ENCODE peak calls at places on chromosomes 1 and 21, in ten cellular contexts. V, O, S, T, W, Y, U, N, L and M are unnamed samples.

GRCh38 chr1:214404154-214404553 is 123.2 kb downstream of the SMYD2 start:
- ATAC-seq in V (no peak), U (peak), S (no peak), Y (no peak), L (no peak), T (peak), O (no peak), W (no peak), N (no peak), M (no peak)

GRCh38 chr1:101236546-101237228 is at the start of gene S1PR1:
- ATAC-seq in U (peak), S (peak), V (peak), N (peak), W (peak), O (peak), T (peak), L (peak), Y (peak), M (peak)

GRCh38 chr1:84365225-84366221 is 32.8 kb upstream of the DNASE2B start:
- ATAC-seq in W (no peak), T (peak), U (peak), N (peak), L (peak), V (peak), O (peak), Y (peak), S (peak), M (peak)

GRCh38 chr1:61093525-61094137 is 11.3 kb downstream of the NFIA start:
- ATAC-seq in S (no peak), L (no peak), W (no peak), O (no peak), V (no peak), Y (no peak), N (peak), U (no peak), T (no peak), M (no peak)

GRCh38 chr1:56434659-56435202 is 144.6 kb downstream of the PLPP3 start:
- ATAC-seq in O (no peak), S (no peak), W (no peak), U (no peak), T (no peak), Y (no peak), L (no peak), N (no peak), V (no peak), M (peak)

GRCh38 chr21:39263372-39263771 is 50.1 kb downstream of the BRWD1 start:
- ATAC-seq in W (no peak), S (no peak), O (no peak), V (no peak), N (no peak), L (no peak), U (no peak), Y (no peak), T (no peak), M (no peak)

GRCh38 chr1:59063501-59063900 is 233.4 kb upstream of the FGGY start:
- ATAC-seq in U (no peak), O (no peak), V (no peak), Y (no peak), L (no peak), T (peak), S (peak), W (peak), N (no peak), M (no peak)

GRCh38 chr1:228471762-228472398 is 15.3 kb upstream of the RNF187 start:
- ATAC-seq in W (peak), Y (peak), U (peak), N (peak), L (peak), S (peak), O (no peak), T (peak), V (peak), M (no peak)

GRCh38 chr1:31445951-31446350 is 32.9 kb downstream of the SERINC2 start:
- ATAC-seq in W (no peak), U (no peak), N (no peak), Y (no peak), T (no peak), L (no peak), V (no peak), S (no peak), O (no peak), M (no peak)

GRCh38 chr1:8970870-8971337 is 25.2 kb downstream of the CA6 start:
- ATAC-seq in N (no peak), U (peak), L (no peak), W (peak), O (peak), Y (no peak), V (no peak), T (peak), S (peak), M (peak)

GRCh38 chr1:94884101-94884875 is 42.6 kb downstream of the CNN3 start:
- ATAC-seq in O (no peak), T (no peak), U (no peak), L (peak), W (no peak), Y (peak), N (peak), S (no peak), V (peak), M (no peak)

GRCh38 chr1:151393583-151393982 is 5.8 kb upstream of the PSMB4 start:
- ATAC-seq in V (no peak), Y (no peak), W (no peak), L (no peak), U (no peak), N (no peak), T (no peak), O (no peak), S (no peak), M (no peak)

GRCh38 chr1:10823000-10823401 is 26.6 kb upstream of the CASZ1 start:
- ATAC-seq in Y (no peak), T (no peak), O (no peak), N (peak), S (no peak), L (no peak), W (no peak), V (no peak), U (no peak), M (no peak)

GRCh38 chr21:28608646-28609045 is 384.0 kb downstream of the LTN1 start:
- ATAC-seq in Y (no peak), W (no peak), N (no peak), O (no peak), S (no peak), T (no peak), L (no peak), V (no peak), U (no peak), M (no peak)

GRCh38 chr1:58119971-58120370 is 426.6 kb downstream of the OMA1 start:
- ATAC-seq in L (no peak), W (no peak), S (no peak), N (no peak), T (no peak), Y (no peak), V (no peak), U (no peak), O (no peak), M (no peak)

GRCh38 chr1:11649624-11650330 is 4.5 kb downstream of the FBXO2 start:
- ATAC-seq in W (no peak), U (no peak), V (no peak), O (no peak), S (no peak), Y (no peak), N (no peak), L (no peak), T (peak), M (no peak)

GRCh38 chr1:9454494-9455066 is 84.7 kb upstream of the SLC25A33 start:
- ATAC-seq in Y (no peak), N (no peak), S (no peak), O (no peak), W (no peak), U (no peak), L (no peak), T (no peak), V (no peak), M (peak)

GRCh38 chr1:46512135-46512791 is 22.6 kb downstream of the DMBX1 start:
- ATAC-seq in S (no peak), W (no peak), Y (no peak), V (no peak), L (no peak), U (no peak), T (no peak), N (no peak), O (no peak), M (no peak)

GRCh38 chr1:116720406-116721071 is 33.7 kb upstream of the CD2 start:
- ATAC-seq in N (no peak), S (no peak), L (no peak), O (no peak), W (no peak), Y (no peak), V (no peak), T (no peak), U (no peak), M (no peak)

GRCh38 chr1:156643266-156644092 is 1.6 kb downstream of the BCAN start:
- ATAC-seq in Y (no peak), W (peak), T (peak), V (peak), O (peak), S (peak), U (peak), L (no peak), N (no peak), M (peak)

GRCh38 chr21:45021428-45022347 is 52.7 kb upstream of the ADARB1 start:
- ATAC-seq in O (no peak), N (no peak), T (no peak), L (no peak), S (no peak), Y (no peak), V (no peak), U (no peak), W (no peak), M (no peak)